ENCODE peak calls at places on chromosomes 5 and 9, in nine cellular contexts. R is breast epithelium, Z is lower lobe of right lung, X is foreskin fibroblast, E is PC-9, U is neural crest cell, C is body of pancreas, H is MM.1S, G is choroid plexus epithelial cell. Y is an unnamed sample.
A peak's percentile ranks its signal among the peaks of the same experiment; 100 is the strongest.

GRCh38 chr5:54362434-54362833 is 52.1 kb upstream of the ARL15 start:
- DNase-seq in R (no peak), Z (no peak), X (peak; percentile 69), E (no peak), U (no peak), C (no peak), H (no peak), G (peak; percentile 28), Y (no peak)

GRCh38 chr9:77966718-77967117 is 64.9 kb downstream of the GNAQ start:
- DNase-seq in R (no peak), Z (no peak), X (no peak), E (no peak), U (no peak), C (no peak), H (no peak), G (no peak), Y (no peak)

GRCh38 chr5:68446487-68446894 is 230.9 kb downstream of the PIK3R1 start:
- DNase-seq in R (no peak), Z (no peak), X (no peak), E (no peak), U (no peak), C (no peak), H (no peak), G (no peak), Y (no peak)

GRCh38 chr5:95697781-95698681 is 15.2 kb upstream of the SPATA9 start:
- DNase-seq in R (no peak), Z (no peak), X (no peak), E (peak; percentile 33), U (no peak), C (no peak), H (no peak), G (peak; percentile 78), Y (no peak)

GRCh38 chr9:70883056-70883455 is 238.4 kb downstream of the TRPM3 start:
- DNase-seq in R (no peak), Z (no peak), X (peak; percentile 71), E (no peak), U (no peak), C (no peak), H (no peak), G (peak; percentile 15), Y (peak; percentile 4)

GRCh38 chr5:9841516-9841915 is 211.4 kb upstream of the TAS2R1 start:
- DNase-seq in R (no peak), Z (no peak), X (no peak), E (no peak), U (no peak), C (no peak), H (no peak), G (no peak), Y (no peak)

GRCh38 chr5:53856491-53856890 is 296.1 kb downstream of the NDUFS4 start:
- DNase-seq in R (no peak), Z (no peak), X (no peak), E (no peak), U (no peak), C (no peak), H (no peak), G (no peak), Y (no peak)

GRCh38 chr9:121662896-121663580 is 11.6 kb downstream of the DAB2IP start:
- DNase-seq in R (no peak), Z (no peak), X (no peak), E (no peak), U (no peak), C (no peak), H (no peak), G (no peak), Y (no peak)

GRCh38 chr5:132293992-132294727 is at the start of gene SLC22A4:
- DNase-seq in R (peak; percentile 90), Z (peak; percentile 93), X (peak; percentile 98), E (peak; percentile 96), U (peak; percentile 89), C (peak; percentile 76), H (peak; percentile 86), G (peak; percentile 97), Y (peak; percentile 90)

GRCh38 chr5:1137567-1138444 is 25.9 kb upstream of the SLC12A7 start:
- DNase-seq in R (peak; percentile 36), Z (no peak), X (no peak), E (no peak), U (no peak), C (no peak), H (no peak), G (no peak), Y (no peak)

GRCh38 chr9:126148523-126148870 is 178.1 kb upstream of the MVB12B start:
- DNase-seq in R (no peak), Z (no peak), X (no peak), E (no peak), U (no peak), C (no peak), H (no peak), G (no peak), Y (no peak)

GRCh38 chr9:110648698-110649097 is 19.9 kb upstream of the MUSK start:
- DNase-seq in R (no peak), Z (no peak), X (no peak), E (no peak), U (no peak), C (no peak), H (no peak), G (no peak), Y (no peak)

GRCh38 chr9:129069128-129069824 is 11.6 kb upstream of the DOLPP1 start:
- DNase-seq in R (peak; percentile 30), Z (peak; percentile 85), X (no peak), E (no peak), U (no peak), C (peak; percentile 34), H (no peak), G (peak; percentile 19), Y (no peak)

GRCh38 chr5:127840809-127841208 is 137.6 kb downstream of the CCDC192 start:
- DNase-seq in R (no peak), Z (no peak), X (no peak), E (no peak), U (no peak), C (no peak), H (no peak), G (no peak), Y (no peak)

GRCh38 chr9:135512904-135513303 is 8.3 kb upstream of the LCN1 start:
- DNase-seq in R (no peak), Z (no peak), X (no peak), E (no peak), U (no peak), C (no peak), H (no peak), G (no peak), Y (no peak)

GRCh38 chr5:140135127-140135526 is 9.4 kb downstream of the IGIP start:
- DNase-seq in R (no peak), Z (no peak), X (no peak), E (no peak), U (no peak), C (no peak), H (no peak), G (no peak), Y (no peak)

GRCh38 chr9:69155341-69156030 is 18.6 kb upstream of the TJP2 start:
- DNase-seq in R (no peak), Z (no peak), X (no peak), E (peak; percentile 60), U (no peak), C (no peak), H (no peak), G (no peak), Y (peak; percentile 93)

GRCh38 chr9:69153707-69154521 is 20.2 kb upstream of the TJP2 start:
- DNase-seq in R (no peak), Z (no peak), X (peak; percentile 22), E (no peak), U (no peak), C (no peak), H (no peak), G (no peak), Y (no peak)

GRCh38 chr9:69158471-69158870 is 15.6 kb upstream of the TJP2 start:
- DNase-seq in R (no peak), Z (no peak), X (no peak), E (no peak), U (no peak), C (no peak), H (no peak), G (no peak), Y (no peak)

GRCh38 chr9:69157751-69158466 is 16.2 kb upstream of the TJP2 start:
- DNase-seq in R (no peak), Z (no peak), X (peak; percentile 73), E (peak; percentile 30), U (no peak), C (no peak), H (no peak), G (peak; percentile 65), Y (peak; percentile 60)
- TF ChIP-seq CTCF in R (no peak), Z (peak; percentile 32), X (peak; percentile 10), E (peak; percentile 62), U (no peak), C (no peak), H (peak; percentile 18), G (peak; percentile 40), Y (peak; percentile 55)

GRCh38 chr9:131734781-131735180 is 5.1 kb downstream of the RAPGEF1 start:
- DNase-seq in R (no peak), Z (no peak), X (no peak), E (no peak), U (no peak), C (no peak), H (no peak), G (no peak), Y (no peak)
- TF ChIP-seq CTCF in R (no peak), Z (no peak), X (no peak), E (no peak), U (no peak), C (no peak), H (no peak), G (no peak), Y (no peak)

GRCh38 chr5:102545175-102545574 is 46.4 kb upstream of the SLCO6A1 start:
- DNase-seq in R (no peak), Z (no peak), X (peak; percentile 5), E (no peak), U (no peak), C (no peak), H (peak; percentile 69), G (peak; percentile 28), Y (no peak)
- TF ChIP-seq CTCF in R (no peak), Z (no peak), X (peak; percentile 21), E (no peak), U (peak; percentile 46), C (no peak), H (peak; percentile 73), G (peak; percentile 53), Y (peak; percentile 35)

GRCh38 chr5:16934123-16934522 is 2.0 kb downstream of the MYO10 start:
- DNase-seq in R (peak; percentile 24), Z (peak; percentile 67), X (peak; percentile 89), E (peak; percentile 92), U (peak; percentile 82), C (peak; percentile 69), H (no peak), G (peak; percentile 90), Y (no peak)

GRCh38 chr5:16931334-16932110 is 4.6 kb downstream of the MYO10 start:
- DNase-seq in R (no peak), Z (peak; percentile 57), X (peak; percentile 25), E (peak; percentile 37), U (no peak), C (peak; percentile 50), H (no peak), G (peak; percentile 66), Y (no peak)

GRCh38 chr5:16933337-16933736 is 2.8 kb downstream of the MYO10 start:
- DNase-seq in R (no peak), Z (no peak), X (no peak), E (no peak), U (no peak), C (no peak), H (no peak), G (no peak), Y (no peak)

GRCh38 chr5:16930487-16930886 is 5.6 kb downstream of the MYO10 start:
- DNase-seq in R (no peak), Z (no peak), X (no peak), E (no peak), U (no peak), C (no peak), H (no peak), G (peak; percentile 68), Y (no peak)

GRCh38 chr5:16932401-16932800 is 3.7 kb downstream of the MYO10 start:
- DNase-seq in R (no peak), Z (no peak), X (no peak), E (no peak), U (no peak), C (no peak), H (no peak), G (no peak), Y (no peak)
- TF ChIP-seq CTCF in R (no peak), Z (no peak), X (no peak), E (no peak), U (no peak), C (no peak), H (no peak), G (no peak), Y (no peak)

Y was measured in foreskin keratinocyte.